ENCODE peak calls at places on chromosomes 2 and 18, in ten cellular contexts. J is BJ, B is colonic mucosa, S is adipocyte, X is tibial artery, R is DND-41, A is cardiac muscle cell, N is mammary epithelial cell, V is lower lobe of right lung, O is neuronal stem cell. Q is an unnamed sample.

GRCh38 chr2:120227111-120227991 is 4.2 kb upstream of the TMEM185B start:
- DNase-seq in X (peak), N (peak), J (no peak), R (peak), O (no peak), V (no peak), S (no peak), A (no peak), B (no peak), Q (no peak)

GRCh38 chr2:112187805-112188596 is 49.8 kb downstream of the FBLN7 start:
- DNase-seq in O (no peak), V (no peak), B (peak), N (peak), R (peak), A (peak), S (no peak), X (no peak), J (no peak), Q (peak)

GRCh38 chr2:190129421-190130199 is 67.1 kb upstream of the MSTN start:
- DNase-seq in V (no peak), A (no peak), R (no peak), J (no peak), X (no peak), N (no peak), B (no peak), O (no peak), S (no peak), Q (no peak)

GRCh38 chr2:28175028-28175427 is 217.6 kb upstream of the FOSL2 start:
- DNase-seq in B (no peak), J (no peak), X (no peak), V (no peak), O (no peak), R (no peak), N (no peak), A (no peak), S (no peak), Q (no peak)

GRCh38 chr18:48875942-48876511 is 74.7 kb downstream of the SMAD7 start:
- DNase-seq in V (peak), R (no peak), J (no peak), O (no peak), A (no peak), X (peak), N (no peak), S (no peak), B (no peak), Q (no peak)

GRCh38 chr2:210956101-210956500 is 399.7 kb downstream of the CPS1 start:
- DNase-seq in S (no peak), J (no peak), B (no peak), N (no peak), V (no peak), A (no peak), R (no peak), X (no peak), O (no peak), Q (no peak)

GRCh38 chr2:237025090-237025865 is 60.4 kb upstream of the COPS8 start:
- DNase-seq in R (no peak), B (peak), S (peak), N (peak), A (peak), V (peak), O (no peak), X (no peak), J (peak), Q (no peak)

GRCh38 chr2:39625193-39625926 is 40.4 kb upstream of the TMEM178A start:
- DNase-seq in R (no peak), N (no peak), J (no peak), B (no peak), A (no peak), S (no peak), O (no peak), V (no peak), X (no peak), Q (no peak)

GRCh38 chr18:11310476-11311086 is 161.2 kb upstream of the PIEZO2 start:
- DNase-seq in N (peak), S (peak), J (no peak), X (no peak), V (no peak), O (peak), A (peak), R (peak), B (peak), Q (no peak)

GRCh38 chr18:11002277-11002676 is 147.1 kb downstream of the PIEZO2 start:
- DNase-seq in A (no peak), B (no peak), N (no peak), J (no peak), S (no peak), R (no peak), X (no peak), V (no peak), O (no peak), Q (no peak)

GRCh38 chr18:80194874-80195570 is 52.3 kb downstream of the PARD6G start:
- DNase-seq in V (no peak), A (no peak), B (no peak), J (no peak), X (no peak), N (no peak), S (no peak), O (no peak), R (no peak), Q (no peak)

GRCh38 chr2:65015731-65016130 is 26.5 kb downstream of the SLC1A4 start:
- DNase-seq in A (no peak), J (no peak), S (no peak), O (no peak), V (no peak), N (no peak), R (no peak), X (no peak), B (no peak), Q (no peak)

GRCh38 chr2:118992740-118993391 is 50.9 kb downstream of the MARCO start:
- DNase-seq in N (peak), S (no peak), O (no peak), J (no peak), B (peak), V (no peak), X (peak), R (no peak), A (no peak), Q (no peak)

GRCh38 chr2:80365762-80366161 is 61.2 kb upstream of the LRRTM1 start:
- DNase-seq in S (no peak), V (no peak), R (no peak), A (no peak), B (no peak), N (no peak), O (peak), X (no peak), J (no peak), Q (no peak)

GRCh38 chr2:47402555-47402804 is 476 bp upstream of the MSH2 start:
- DNase-seq in S (no peak), O (no peak), A (peak), R (no peak), N (no peak), B (no peak), J (peak), V (no peak), X (no peak), Q (no peak)

GRCh38 chr2:227821043-227821942 is 7.7 kb downstream of the CCL20 start:
- DNase-seq in J (no peak), A (no peak), V (no peak), S (no peak), R (no peak), N (no peak), X (no peak), O (no peak), B (peak), Q (no peak)

GRCh38 chr2:29509397-29509796 is 394.2 kb downstream of the CLIP4 start:
- DNase-seq in O (no peak), N (no peak), S (peak), X (no peak), A (no peak), B (no peak), J (no peak), R (no peak), V (no peak), Q (no peak)

DNA sequence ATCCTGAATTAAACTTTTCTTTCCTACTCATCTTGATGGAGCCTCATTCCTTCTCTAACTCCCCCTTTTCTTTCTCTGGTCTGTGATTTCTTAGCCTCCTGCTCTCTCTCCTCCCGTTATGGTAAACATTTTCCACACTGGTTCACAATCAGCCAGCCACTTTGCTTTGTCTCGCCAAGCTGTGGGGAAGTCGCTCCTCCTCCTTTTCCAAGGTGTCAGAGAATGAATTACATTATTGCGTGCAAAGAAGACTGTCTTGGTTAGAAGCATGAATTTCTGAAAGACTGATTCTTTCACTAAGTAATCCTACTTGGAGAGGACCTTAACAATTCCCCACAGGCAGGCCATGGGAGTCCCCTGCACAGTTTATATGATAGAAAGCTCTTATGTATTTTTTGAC is 46.1 kb downstream of the RASGRP3 start:
- DNase-seq in X (no peak), R (no peak), V (no peak), S (no peak), N (no peak), B (no peak), J (no peak), A (no peak), O (no peak), Q (no peak)
- H3K4me3 ChIP-seq in X (no peak), R (no peak), V (no peak), S (no peak), N (no peak), B (no peak), J (no peak), A (no peak), O (no peak), Q (no peak)

GRCh38 chr2:232698552-232699091 is 1.5 kb downstream of the GIGYF2 start:
- DNase-seq in R (no peak), V (no peak), J (no peak), S (no peak), O (no peak), A (peak), N (no peak), X (no peak), B (no peak), Q (no peak)
- H3K4me3 ChIP-seq in R (peak), V (peak), J (peak), S (peak), O (no peak), A (peak), N (peak), X (peak), B (peak), Q (peak)

GRCh38 chr2:230325316-230326243 is 1.4 kb upstream of the SP140L start:
- DNase-seq in J (no peak), S (no peak), A (no peak), X (no peak), B (no peak), O (no peak), R (no peak), N (no peak), V (no peak), Q (no peak)

GRCh38 chr2:230330206-230330605 is 3.2 kb downstream of the SP140L start:
- DNase-seq in R (no peak), B (no peak), A (no peak), X (no peak), O (no peak), S (no peak), V (no peak), N (no peak), J (no peak), Q (no peak)

GRCh38 chr2:230326453-230327417 is at the start of gene SP140L:
- DNase-seq in X (peak), A (peak), N (peak), S (peak), R (peak), B (peak), J (peak), V (peak), O (no peak), Q (peak)

GRCh38 chr2:230328155-230328458 is 1.1 kb downstream of the SP140L start:
- DNase-seq in A (no peak), O (no peak), R (no peak), J (no peak), X (no peak), V (no peak), S (no peak), N (no peak), B (no peak), Q (no peak)

DNA sequence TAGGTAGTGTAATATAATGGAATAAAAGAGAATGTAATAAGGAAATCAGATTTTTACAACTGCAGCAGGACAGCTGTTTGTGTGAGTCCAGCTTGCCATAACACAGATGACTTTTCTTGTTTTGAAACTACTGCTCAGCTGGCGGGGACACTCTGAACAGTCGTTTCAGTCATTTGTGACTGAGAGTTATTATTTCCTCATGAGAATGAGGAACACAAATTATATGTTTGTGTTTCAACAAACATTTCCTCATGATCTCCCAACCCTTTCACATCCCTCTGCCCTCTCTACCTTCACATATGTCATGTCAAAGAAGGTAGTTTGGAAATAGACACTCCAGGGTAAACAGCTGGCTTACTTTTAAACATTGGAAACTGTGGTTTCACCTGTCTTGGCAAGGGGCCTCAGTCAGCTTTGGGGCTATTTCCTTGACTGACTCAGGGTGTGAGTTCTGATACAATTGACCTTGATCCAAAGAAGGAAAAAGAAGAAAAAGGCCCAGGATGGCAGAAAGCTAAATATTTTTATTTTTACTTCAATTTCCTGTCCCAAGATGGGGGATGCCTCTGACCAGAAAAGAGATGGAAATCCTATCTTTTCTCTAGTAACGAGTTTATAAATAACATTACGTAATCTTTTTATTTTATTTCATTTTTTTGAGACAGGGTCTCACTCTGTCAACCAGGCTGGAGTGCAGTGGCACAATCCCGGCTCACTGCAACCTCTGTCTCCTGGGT is 593 bp downstream of the SP140L start:
- DNase-seq in S (peak), V (no peak), B (peak), A (peak), N (no peak), X (no peak), O (no peak), J (no peak), R (no peak), Q (peak)
- H3K4me3 ChIP-seq in S (peak), V (peak), B (peak), A (no peak), N (peak), X (peak), O (no peak), J (peak), R (peak), Q (peak)

DNA sequence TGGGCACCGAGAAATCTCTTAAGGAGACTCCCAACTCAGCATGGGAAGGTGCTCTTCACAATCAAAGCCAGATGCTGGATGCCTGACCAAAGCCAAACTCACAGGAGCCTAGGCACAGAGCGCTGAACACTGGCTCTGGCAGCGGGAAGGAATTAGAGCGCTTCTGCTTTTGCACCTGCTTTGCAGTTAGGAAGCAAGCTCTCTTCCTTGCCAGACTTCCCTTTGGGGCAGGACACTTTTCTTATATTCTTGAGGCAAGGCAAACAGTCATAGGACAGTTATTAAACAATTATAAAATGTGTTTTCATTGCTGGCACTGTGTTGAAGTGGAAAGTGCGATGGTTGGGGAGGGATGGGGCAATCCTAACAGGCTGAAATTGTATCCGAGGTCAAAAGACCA is 79.6 kb upstream of the DNMT3A start:
- DNase-seq in N (no peak), B (no peak), V (no peak), J (no peak), A (no peak), X (no peak), R (no peak), S (no peak), O (no peak), Q (no peak)
- H3K4me3 ChIP-seq in N (no peak), B (no peak), V (no peak), J (no peak), A (no peak), X (no peak), R (no peak), S (no peak), O (no peak), Q (no peak)

DNA sequence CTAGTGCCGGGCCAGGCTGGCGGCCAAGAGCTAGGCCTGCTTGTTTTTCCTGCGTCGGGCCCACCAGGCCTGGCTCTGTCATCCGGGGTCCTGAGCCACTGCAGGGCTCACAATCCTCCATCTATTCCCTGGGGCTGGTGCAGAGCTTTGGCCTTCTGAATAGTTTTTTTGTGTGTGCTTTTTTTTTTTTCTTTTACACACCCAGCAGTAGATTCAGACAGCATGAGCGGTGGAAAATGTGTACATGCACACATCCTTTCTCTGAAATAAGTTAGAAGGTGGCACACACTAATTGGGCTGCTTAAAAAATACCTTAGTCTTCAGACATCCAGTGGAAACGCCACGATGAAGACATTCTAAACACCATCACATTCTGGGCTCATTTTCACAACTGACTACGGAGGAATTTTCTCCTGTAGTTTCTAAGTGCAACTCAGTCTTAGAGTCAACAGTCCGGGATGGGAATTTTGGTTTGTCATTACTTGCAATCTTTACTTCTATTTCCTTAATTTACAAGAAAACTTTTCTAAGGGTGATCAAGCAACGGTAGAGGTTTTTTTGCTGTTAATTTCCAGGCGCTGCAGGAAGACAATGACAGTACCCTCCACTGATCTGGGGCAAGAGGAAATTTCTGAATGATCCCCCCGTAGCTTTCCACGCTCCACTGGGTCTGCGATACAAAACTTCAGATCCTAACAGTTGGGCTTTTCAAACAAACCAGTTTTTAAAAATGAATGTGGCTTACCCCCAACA is 6.0 kb downstream of the ZFP36L2 start:
- DNase-seq in A (peak), B (no peak), R (peak), N (peak), V (no peak), S (peak), J (no peak), X (no peak), O (no peak), Q (no peak)
- H3K4me3 ChIP-seq in A (peak), B (peak), R (peak), N (peak), V (peak), S (peak), J (peak), X (peak), O (no peak), Q (peak)

GRCh38 chr2:207683879-207684627 is 27.4 kb upstream of the CCNYL1 start:
- DNase-seq in R (no peak), S (peak), O (no peak), V (no peak), B (peak), N (peak), A (peak), J (peak), X (no peak), Q (no peak)
- H3K4me3 ChIP-seq in R (no peak), S (no peak), O (no peak), V (no peak), B (no peak), N (no peak), A (no peak), J (no peak), X (no peak), Q (no peak)

GRCh38 chr2:134739879-134740301 is 21.1 kb upstream of the TMEM163 start:
- DNase-seq in R (no peak), S (no peak), X (no peak), O (no peak), N (peak), A (no peak), B (no peak), V (no peak), J (no peak), Q (no peak)
- H3K4me3 ChIP-seq in R (no peak), S (no peak), X (no peak), O (no peak), N (no peak), A (no peak), B (no peak), V (no peak), J (no peak), Q (no peak)

GRCh38 chr2:171893824-171894611 is at the start of gene SLC25A12:
- DNase-seq in X (peak), J (peak), A (peak), N (peak), O (peak), S (peak), R (peak), B (peak), V (peak), Q (peak)

GRCh38 chr2:171895781-171896180 is 1.7 kb upstream of the SLC25A12 start:
- DNase-seq in X (no peak), O (no peak), B (no peak), J (no peak), N (no peak), S (peak), V (no peak), R (no peak), A (peak), Q (no peak)

GRCh38 chr2:171889808-171890207 is 4.2 kb downstream of the SLC25A12 start:
- DNase-seq in A (no peak), S (no peak), J (no peak), X (no peak), R (no peak), O (no peak), V (no peak), N (no peak), B (no peak), Q (no peak)

GRCh38 chr2:171893196-171893823 is 734 bp downstream of the SLC25A12 start:
- DNase-seq in B (no peak), O (no peak), A (no peak), S (peak), V (no peak), R (no peak), N (peak), J (no peak), X (no peak), Q (no peak)

GRCh38 chr2:171894612-171894947 is 536 bp upstream of the SLC25A12 start:
- DNase-seq in R (no peak), A (no peak), B (no peak), N (no peak), O (no peak), V (no peak), X (no peak), S (no peak), J (no peak), Q (no peak)
- H3K4me3 ChIP-seq in R (peak), A (peak), B (peak), N (peak), O (peak), V (peak), X (peak), S (peak), J (peak), Q (peak)

GRCh38 chr2:101151859-101152194 is 645 bp upstream of the TBC1D8 start:
- DNase-seq in X (no peak), N (no peak), B (no peak), A (no peak), R (no peak), J (no peak), O (peak), S (peak), V (no peak), Q (no peak)

GRCh38 chr2:101153811-101154210 is 2.6 kb upstream of the TBC1D8 start:
- DNase-seq in A (no peak), V (no peak), R (no peak), N (no peak), J (no peak), X (no peak), S (no peak), B (no peak), O (no peak), Q (no peak)

GRCh38 chr2:101153077-101153707 is 2.0 kb upstream of the TBC1D8 start:
- DNase-seq in N (no peak), J (no peak), S (no peak), B (no peak), R (no peak), V (no peak), A (no peak), O (no peak), X (no peak), Q (no peak)

GRCh38 chr2:101151141-101151858 is at the start of gene TBC1D8:
- DNase-seq in N (peak), B (peak), X (peak), J (no peak), R (peak), O (peak), A (peak), V (peak), S (peak), Q (peak)

GRCh38 chr2:101152195-101153076 is 1.3 kb upstream of the TBC1D8 start:
- DNase-seq in O (peak), R (no peak), A (peak), B (peak), V (no peak), S (peak), N (peak), J (peak), X (peak), Q (no peak)
- H3K4me3 ChIP-seq in O (peak), R (peak), A (peak), B (peak), V (peak), S (peak), N (peak), J (peak), X (peak), Q (peak)